ENCODE peak calls at places on chromosomes 2 and 18, in ten cellular contexts. X, J, E, G, P, Z, F, U, N and Q are unnamed samples.

GRCh38 chr18:9070212-9070611 is 32.3 kb upstream of the NDUFV2 start:
- DNase-seq in X (no peak), J (no peak), E (no peak), G (no peak), P (no peak), Z (no peak), F (no peak), U (no peak), N (no peak), Q (no peak)

GRCh38 chr2:148930046-148930775 is 55.2 kb downstream of the KIF5C start:
- DNase-seq in X (no peak), J (no peak), E (no peak), G (no peak), P (peak), Z (peak), F (no peak), U (no peak), N (no peak), Q (no peak)

GRCh38 chr18:58186258-58186948 is 142.4 kb downstream of the NEDD4L start:
- DNase-seq in X (no peak), J (peak), E (peak), G (peak), P (peak), Z (peak), F (peak), U (peak), N (peak), Q (peak)

GRCh38 chr2:8514748-8515389 is 167.0 kb upstream of the ID2 start:
- DNase-seq in X (no peak), J (no peak), E (no peak), G (no peak), P (no peak), Z (no peak), F (no peak), U (no peak), N (no peak), Q (no peak)

GRCh38 chr18:34223164-34223892 is 1.4 kb downstream of the NOL4 start:
- DNase-seq in X (no peak), J (no peak), E (peak), G (no peak), P (no peak), Z (no peak), F (peak), U (peak), N (peak), Q (no peak)

GRCh38 chr2:189210250-189211075 is 30.9 kb upstream of the COL5A2 start:
- DNase-seq in X (no peak), J (peak), E (no peak), G (no peak), P (peak), Z (peak), F (peak), U (peak), N (peak), Q (peak)

GRCh38 chr2:173961346-173961705 is 3.8 kb downstream of the SP3 start:
- DNase-seq in X (no peak), J (no peak), E (no peak), G (no peak), P (no peak), Z (no peak), F (no peak), U (no peak), N (no peak), Q (no peak)

GRCh38 chr2:50749226-50749625 is 282.7 kb downstream of the NRXN1 start:
- DNase-seq in X (no peak), J (no peak), E (peak), G (no peak), P (peak), Z (no peak), F (no peak), U (no peak), N (no peak), Q (no peak)

GRCh38 chr2:219461061-219461514 is 26.4 kb downstream of the SPEG start:
- DNase-seq in X (no peak), J (no peak), E (no peak), G (no peak), P (no peak), Z (no peak), F (no peak), U (peak), N (no peak), Q (no peak)

GRCh38 chr2:12897181-12897580 is 180.4 kb downstream of the TRIB2 start:
- DNase-seq in X (peak), J (no peak), E (no peak), G (no peak), P (no peak), Z (no peak), F (no peak), U (no peak), N (no peak), Q (no peak)

GRCh38 chr2:63047534-63048281 is 2.9 kb upstream of the OTX1 start:
- DNase-seq in X (no peak), J (no peak), E (no peak), G (no peak), P (no peak), Z (no peak), F (no peak), U (peak), N (no peak), Q (no peak)

GRCh38 chr2:188984126-188984525 is 10.0 kb downstream of the COL3A1 start:
- DNase-seq in X (peak), J (no peak), E (no peak), G (no peak), P (peak), Z (no peak), F (no peak), U (peak), N (peak), Q (peak)

GRCh38 chr18:46261799-46262198 is 157.6 kb downstream of the HAUS1 start:
- DNase-seq in X (no peak), J (no peak), E (no peak), G (no peak), P (no peak), Z (no peak), F (no peak), U (peak), N (no peak), Q (no peak)

GRCh38 chr2:9092383-9093282 is 89.1 kb upstream of the MBOAT2 start:
- DNase-seq in X (no peak), J (no peak), E (no peak), G (no peak), P (no peak), Z (no peak), F (no peak), U (no peak), N (no peak), Q (no peak)

GRCh38 chr2:171630812-171631626 is 56.2 kb upstream of the DYNC1I2 start:
- DNase-seq in X (no peak), J (no peak), E (no peak), G (no peak), P (no peak), Z (no peak), F (no peak), U (peak), N (peak), Q (peak)

GRCh38 chr2:172092716-172093415 is 7.6 kb downstream of the DLX1 start:
- DNase-seq in X (no peak), J (no peak), E (no peak), G (no peak), P (no peak), Z (no peak), F (no peak), U (no peak), N (no peak), Q (no peak)

GRCh38 chr18:49017813-49018552 is 67.2 kb upstream of the SMAD7 start:
- DNase-seq in X (no peak), J (no peak), E (no peak), G (peak), P (no peak), Z (no peak), F (no peak), U (no peak), N (no peak), Q (no peak)